ENCODE peak calls at places on chromosomes 2 and 18, in ten cellular contexts. M, D, U, B, O, Y, V, J, Z and Q are unnamed samples.

GRCh38 chr2:215368493-215368809 is 56.6 kb downstream of the ATIC start:
- DNase-seq in Y (no peak), B (no peak), D (no peak), J (no peak), M (no peak), V (no peak), U (no peak), Z (no peak), O (no peak), Q (no peak)

GRCh38 chr2:190563109-190563508 is 28.6 kb upstream of the NEMP2 start:
- DNase-seq in U (no peak), J (peak; percentile 6), B (no peak), V (no peak), O (no peak), Z (no peak), M (no peak), D (peak; percentile 51), Y (no peak), Q (no peak)

GRCh38 chr18:12242658-12243260 is 11.4 kb upstream of the CIDEA start:
- DNase-seq in Z (no peak), U (no peak), D (no peak), O (no peak), Y (peak; percentile 56), J (no peak), M (no peak), V (no peak), B (no peak), Q (no peak)

GRCh38 chr2:218437969-218438368 is 19.0 kb downstream of the VIL1 start:
- DNase-seq in B (no peak), U (no peak), Z (no peak), J (no peak), D (no peak), O (peak; percentile 38), V (no peak), Y (no peak), M (no peak), Q (no peak)

GRCh38 chr2:196233033-196233807 is 61.8 kb upstream of the STK17B start:
- DNase-seq in B (no peak), Z (no peak), J (no peak), V (no peak), D (no peak), M (no peak), Y (peak; percentile 86), O (no peak), U (no peak), Q (peak; percentile 70)

GRCh38 chr2:97718942-97719341 is 5.6 kb downstream of the ZAP70 start:
- DNase-seq in D (no peak), O (no peak), Z (no peak), U (no peak), J (no peak), B (no peak), V (no peak), Y (no peak), M (no peak), Q (no peak)

GRCh38 chr2:145797692-145798091 is 1277.8 kb upstream of the ZEB2 start:
- DNase-seq in D (no peak), Y (no peak), M (no peak), O (no peak), U (no peak), J (no peak), Z (no peak), V (no peak), B (no peak), Q (no peak)

GRCh38 chr2:113135354-113135753 is 8.0 kb downstream of the IL1RN start:
- DNase-seq in D (no peak), M (no peak), Z (no peak), U (no peak), Y (no peak), O (no peak), V (no peak), J (no peak), B (no peak), Q (no peak)

GRCh38 chr18:21599585-21600525 is 649 bp downstream of the ESCO1 start:
- DNase-seq in Z (peak; percentile 35), Y (peak; percentile 85), M (peak; percentile 81), V (peak; percentile 79), J (peak; percentile 63), B (no peak), O (peak; percentile 75), D (peak; percentile 33), U (peak; percentile 46), Q (peak; percentile 71)

GRCh38 chr2:64932327-64933216 is 56.6 kb upstream of the SLC1A4 start:
- DNase-seq in M (no peak), Y (no peak), V (no peak), J (no peak), O (no peak), U (no peak), D (peak; percentile 83), B (peak; percentile 70), Z (no peak), Q (no peak)

GRCh38 chr2:119536209-119536608 is 8.0 kb upstream of the CFAP221 start:
- DNase-seq in U (no peak), D (no peak), B (no peak), O (no peak), J (no peak), V (no peak), M (no peak), Z (no peak), Y (peak; percentile 32), Q (no peak)

GRCh38 chr18:136433-136832 is 21.9 kb upstream of the USP14 start:
- DNase-seq in J (peak; percentile 17), V (peak; percentile 52), D (no peak), M (no peak), Y (no peak), B (no peak), Z (no peak), O (no peak), U (no peak), Q (no peak)

GRCh38 chr2:119407430-119408220 is 24.0 kb upstream of the TMEM37 start:
- DNase-seq in U (no peak), Y (no peak), B (peak; percentile 75), Z (no peak), D (no peak), M (peak; percentile 19), V (peak; percentile 75), J (no peak), O (no peak), Q (peak; percentile 82)

GRCh38 chr18:53458266-53458665 is 766.2 kb downstream of the MBD2 start:
- DNase-seq in Z (no peak), O (no peak), M (no peak), Y (no peak), B (no peak), J (no peak), D (no peak), U (no peak), V (no peak), Q (no peak)

GRCh38 chr2:113175101-113175628 is 1.4 kb downstream of the PSD4 start:
- DNase-seq in B (peak; percentile 89), Y (no peak), M (no peak), U (no peak), V (no peak), Z (peak; percentile 73), O (peak; percentile 50), J (peak; percentile 50), D (peak; percentile 71), Q (no peak)

GRCh38 chr2:113257511-113258264 is 21.0 kb downstream of the PAX8 start:
- DNase-seq in V (no peak), M (no peak), O (no peak), B (no peak), Z (no peak), Y (no peak), D (no peak), J (no peak), U (no peak), Q (no peak)

GRCh38 chr2:71043531-71044407 is 24.7 kb upstream of the NAGK start:
- DNase-seq in V (no peak), U (no peak), Z (peak; percentile 47), Y (peak; percentile 72), O (no peak), D (no peak), B (no peak), J (no peak), M (no peak), Q (no peak)

GRCh38 chr2:127071901-127072328 is 35.0 kb downstream of the BIN1 start:
- DNase-seq in B (no peak), D (no peak), U (no peak), Y (no peak), V (no peak), M (no peak), J (no peak), O (no peak), Z (no peak), Q (no peak)

GRCh38 chr18:32332708-32333107 is 138.0 kb downstream of the GAREM1 start:
- DNase-seq in U (no peak), V (no peak), O (no peak), Z (no peak), D (no peak), M (no peak), Y (no peak), J (no peak), B (no peak), Q (no peak)

GRCh38 chr2:171317492-171318125 is 116.2 kb downstream of the METTL8 start:
- DNase-seq in Y (no peak), U (no peak), Z (no peak), V (no peak), B (peak; percentile 31), M (no peak), O (no peak), J (no peak), D (peak; percentile 82), Q (no peak)

GRCh38 chr2:208320686-208321085 is 54.6 kb downstream of the PIKFYVE start:
- DNase-seq in Z (no peak), V (no peak), O (peak; percentile 91), M (no peak), J (no peak), D (no peak), Y (no peak), B (peak; percentile 46), U (peak; percentile 28), Q (peak; percentile 41)

GRCh38 chr2:154173919-154174318 is 302.2 kb downstream of the GALNT13 start:
- DNase-seq in Y (no peak), D (no peak), V (no peak), B (no peak), U (no peak), Z (no peak), M (no peak), O (no peak), J (no peak), Q (no peak)

GRCh38 chr2:171522057-171522803 is at the start of gene CYBRD1:
- DNase-seq in B (peak; percentile 87), D (peak; percentile 81), Z (peak; percentile 52), V (peak; percentile 77), U (peak; percentile 70), M (peak; percentile 5), J (no peak), O (peak; percentile 97), Y (peak; percentile 88), Q (peak; percentile 96)

GRCh38 chr2:37350034-37350433 is 5.6 kb downstream of the QPCT start:
- DNase-seq in V (peak; percentile 18), D (peak; percentile 13), O (no peak), J (no peak), M (peak; percentile 43), Y (no peak), Z (no peak), B (no peak), U (no peak), Q (no peak)

GRCh38 chr2:231877533-231878456 is 48.4 kb downstream of the NPPC start:
- DNase-seq in J (no peak), B (no peak), Y (no peak), D (no peak), Z (no peak), V (peak; percentile 39), M (no peak), U (no peak), O (no peak), Q (no peak)

GRCh38 chr2:68889500-68889899 is 18.3 kb upstream of the BMP10 start:
- DNase-seq in Y (no peak), O (no peak), Z (no peak), U (no peak), B (no peak), D (no peak), M (no peak), J (no peak), V (no peak), Q (no peak)

GRCh38 chr2:216308532-216308931 is 63.8 kb downstream of the MARCHF4 start:
- DNase-seq in U (no peak), V (no peak), Y (no peak), J (no peak), M (no peak), O (no peak), B (no peak), D (no peak), Z (no peak), Q (no peak)

GRCh38 chr2:71502941-71503738 is 49.8 kb downstream of the DYSF start:
- DNase-seq in U (no peak), O (peak; percentile 56), Y (no peak), B (no peak), V (no peak), D (no peak), Z (no peak), J (no peak), M (no peak), Q (no peak)